ENCODE peak calls at places on chromosome 16, in seven cellular contexts. N is right lobe of liver, Z is cardiac fibroblast, B is GM06990, H is adrenal gland, G is fibroblast of mammary gland, E is astrocyte of the spinal cord. O is an unnamed sample.

GRCh38 chr16:48720266-48720665 is 110.3 kb upstream of the N4BP1 start:
- DNase-seq in B (no peak), N (no peak), Z (no peak), G (peak; percentile 1), E (no peak), H (peak; percentile 6), O (no peak)

GRCh38 chr16:76226011-76226410 is 51.2 kb upstream of the CNTNAP4 start:
- DNase-seq in H (no peak), E (peak; percentile 0), B (no peak), N (no peak), G (peak; percentile 82), Z (no peak), O (no peak)

GRCh38 chr16:89906141-89907025 is 12.3 kb upstream of the MC1R start:
- DNase-seq in G (no peak), Z (no peak), B (no peak), H (no peak), E (no peak), N (no peak), O (no peak)

GRCh38 chr16:57946181-57946801 is 24.6 kb downstream of the CNGB1 start:
- DNase-seq in G (no peak), E (no peak), H (no peak), Z (no peak), N (no peak), B (no peak), O (no peak)

GRCh38 chr16:8620535-8620934 is 963 bp upstream of the METTL22 start:
- DNase-seq in B (no peak), N (no peak), E (no peak), G (peak; percentile 67), Z (no peak), H (no peak), O (no peak)

GRCh38 chr16:27267037-27267677 is 1.4 kb downstream of the NSMCE1 start:
- DNase-seq in E (no peak), H (no peak), G (no peak), N (no peak), B (no peak), Z (no peak), O (no peak)

GRCh38 chr16:58644765-58645487 is 15.3 kb upstream of the CNOT1 start:
- DNase-seq in N (no peak), G (no peak), B (no peak), H (no peak), Z (no peak), E (no peak), O (no peak)

GRCh38 chr16:59597269-59597668 is 863.2 kb upstream of the GOT2 start:
- DNase-seq in H (no peak), Z (no peak), N (no peak), E (no peak), B (no peak), G (peak; percentile 61), O (no peak)

GRCh38 chr16:68339214-68339613 is 28.4 kb downstream of the PRMT7 start:
- DNase-seq in N (no peak), Z (no peak), G (no peak), B (no peak), H (no peak), E (no peak), O (no peak)

GRCh38 chr16:85881436-85881835 is 17.5 kb upstream of the IRF8 start:
- DNase-seq in G (no peak), H (no peak), B (no peak), Z (no peak), E (no peak), N (no peak), O (no peak)

GRCh38 chr16:74998481-74999207 is at the start of gene ZNRF1:
- DNase-seq in Z (peak; percentile 87), G (peak; percentile 68), N (peak; percentile 88), E (peak; percentile 78), H (peak; percentile 86), B (peak; percentile 94), O (peak; percentile 88)

GRCh38 chr16:27164280-27164837 is 39.0 kb upstream of the KDM8 start:
- DNase-seq in H (no peak), E (no peak), B (no peak), N (no peak), G (no peak), Z (peak; percentile 15), O (no peak)

GRCh38 chr16:86088287-86088686 is 189.3 kb downstream of the IRF8 start:
- DNase-seq in B (no peak), N (no peak), E (no peak), H (no peak), Z (no peak), G (no peak), O (no peak)

GRCh38 chr16:86565644-86566511 is 751 bp upstream of the FOXC2 start:
- DNase-seq in E (no peak), N (no peak), G (no peak), B (no peak), H (no peak), Z (no peak), O (no peak)

GRCh38 chr16:18059089-18059488 is 277.4 kb downstream of the NPIPA8 start:
- DNase-seq in H (no peak), B (no peak), Z (no peak), E (no peak), N (no peak), G (no peak), O (no peak)

GRCh38 chr16:64712027-64712426 is 409.8 kb downstream of the CDH11 start:
- DNase-seq in E (peak; percentile 67), Z (no peak), N (no peak), G (no peak), B (no peak), H (no peak), O (no peak)

GRCh38 chr16:49588729-49589384 is 215.3 kb downstream of the C16orf78 start:
- DNase-seq in H (no peak), B (no peak), E (peak; percentile 30), Z (peak; percentile 64), N (no peak), G (peak; percentile 20), O (no peak)

GRCh38 chr16:22299036-22299435 is 1.8 kb downstream of the POLR3E start:
- DNase-seq in E (no peak), N (no peak), G (no peak), Z (no peak), H (no peak), B (no peak), O (no peak)

GRCh38 chr16:86354641-86355040 is 155.7 kb upstream of the FOXF1 start:
- DNase-seq in B (no peak), Z (peak; percentile 66), G (peak; percentile 56), H (no peak), E (peak; percentile 81), N (no peak), O (no peak)

GRCh38 chr16:67428146-67428731 is 2.7 kb upstream of the HSD11B2 start:
- DNase-seq in B (no peak), H (peak; percentile 76), E (peak; percentile 47), N (peak; percentile 77), Z (peak; percentile 75), G (peak; percentile 60), O (peak; percentile 73)

GRCh38 chr16:637081-638018 is 1.2 kb upstream of the METTL26 start:
- DNase-seq in B (no peak), G (peak; percentile 80), H (peak; percentile 95), E (peak; percentile 90), N (peak; percentile 95), Z (peak; percentile 95), O (peak; percentile 93)

GRCh38 chr16:31071861-31072260 is 2.2 kb downstream of the ZNF668 start:
- DNase-seq in G (peak; percentile 98), E (peak; percentile 83), Z (peak; percentile 58), B (no peak), H (no peak), N (no peak), O (no peak)
- H3K4me3 ChIP-seq in G (peak overlapping the region; percentile 98), E (peak overlapping the region; percentile 67), Z (peak overlapping the region; percentile 97), B (peak overlapping the region; percentile 89), H (no peak overlapping the region), N (no peak overlapping the region), O (peak overlapping the region; percentile 93)

DNA sequence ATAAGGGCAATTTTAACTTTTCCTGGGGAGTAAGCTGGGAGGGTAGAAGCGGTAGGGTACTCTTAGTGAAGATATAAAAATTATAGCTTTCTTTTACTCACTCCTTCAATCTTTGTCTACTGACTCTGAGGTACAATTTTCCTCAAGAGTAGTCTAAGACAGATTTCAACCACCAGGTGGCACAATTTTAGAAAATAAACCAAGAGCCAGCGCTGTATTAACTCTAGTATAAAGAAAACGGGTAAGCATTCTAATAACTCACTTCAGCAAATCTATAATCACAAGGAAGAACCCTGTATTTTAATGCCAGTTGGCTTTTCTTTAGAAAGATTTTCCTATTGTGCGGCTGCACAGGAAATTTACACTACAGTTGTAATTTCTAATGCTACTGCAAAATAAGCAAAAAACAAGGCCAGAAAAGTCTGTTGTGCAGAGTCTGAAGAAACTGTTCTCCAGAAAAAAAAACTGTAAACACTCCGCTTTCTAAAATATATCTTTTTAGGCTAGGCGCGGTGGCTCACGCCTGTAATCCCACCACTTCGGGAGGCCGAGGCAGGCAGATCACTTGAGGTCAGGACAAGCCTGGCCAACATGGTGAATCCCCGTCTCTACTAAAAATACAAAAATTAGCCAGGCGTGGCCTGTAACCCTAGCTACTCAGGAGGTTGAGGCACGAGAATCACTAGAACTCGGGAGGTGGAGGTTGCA is 1.9 kb downstream of the CMC2 start:
- DNase-seq in Z (peak; percentile 72), H (peak; percentile 12), B (peak; percentile 45), N (no peak), E (peak; percentile 78), G (peak; percentile 71), O (no peak)
- TF ChIP-seq CTCF in Z (peak; percentile 42), H (peak; percentile 71), B (peak; percentile 44), N (peak; percentile 77), E (peak; percentile 57), G (peak; percentile 58), O (peak; percentile 78)

DNA sequence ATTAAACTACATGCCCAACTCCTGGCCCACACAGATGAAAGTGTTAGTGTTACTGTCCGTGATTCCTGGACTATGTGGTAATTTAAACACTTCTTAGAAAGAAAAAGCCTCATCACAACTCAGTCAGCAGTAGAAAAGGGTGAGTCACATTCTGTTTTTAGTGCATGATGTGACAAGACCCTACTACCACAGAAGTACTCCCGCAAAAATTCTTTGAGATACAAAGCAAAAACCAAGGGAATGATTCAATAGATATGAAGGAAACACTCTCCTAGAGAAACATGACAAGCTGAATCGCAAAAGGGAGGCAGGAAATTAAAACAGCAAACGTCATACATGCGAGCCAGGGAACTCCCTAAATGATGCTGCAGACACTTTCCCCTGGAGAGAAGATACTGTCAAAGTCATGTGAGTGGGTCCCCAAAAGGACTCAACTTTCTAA is 14.4 kb downstream of the SNN start:
- DNase-seq in B (no peak), N (no peak), H (no peak), Z (peak; percentile 82), G (peak; percentile 88), E (peak; percentile 92), O (no peak)
- H3K4me3 ChIP-seq in B (no peak overlapping the region), N (no peak overlapping the region), H (no peak overlapping the region), Z (no peak overlapping the region), G (no peak overlapping the region), E (no peak overlapping the region), O (no peak overlapping the region)

GRCh38 chr16:10081201-10081940 is 100.9 kb downstream of the GRIN2A start:
- DNase-seq in E (peak; percentile 22), H (no peak), B (no peak), G (no peak), N (no peak), Z (no peak), O (no peak)

GRCh38 chr16:10080031-10080772 is 102.0 kb downstream of the GRIN2A start:
- DNase-seq in Z (peak; percentile 25), G (peak; percentile 84), N (no peak), H (peak; percentile 65), B (no peak), E (peak; percentile 85), O (peak; percentile 50)

GRCh38 chr16:10077861-10078260 is 104.4 kb downstream of the GRIN2A start:
- DNase-seq in Z (no peak), H (no peak), E (no peak), N (no peak), G (no peak), B (no peak), O (no peak)

GRCh38 chr16:10076037-10076436 is 106.2 kb downstream of the GRIN2A start:
- DNase-seq in N (no peak), B (no peak), Z (no peak), G (no peak), H (no peak), E (no peak), O (no peak)

GRCh38 chr16:10078541-10078949 is 103.7 kb downstream of the GRIN2A start:
- DNase-seq in H (no peak), E (peak; percentile 20), N (no peak), G (no peak), Z (no peak), B (no peak), O (no peak)
- TF ChIP-seq CTCF in H (no peak), E (peak; percentile 6), N (no peak), G (no peak), Z (no peak), B (no peak), O (no peak)